ENCODE peak calls at places on chromosomes 12 and 14, in eight cellular contexts. K, F, Z, Y, H, L, M and R are unnamed samples.

GRCh38 chr12:31951008-31951407 is 8.2 kb upstream of the RESF1 start:
- DNase-seq in F (no peak), K (no peak), Z (no peak), H (no peak), M (no peak), Y (no peak), L (no peak), R (no peak)

GRCh38 chr12:118035194-118036041 is 18.9 kb downstream of the RFC5 start:
- DNase-seq in Y (peak), F (no peak), Z (peak), K (peak), M (peak), L (no peak), H (peak), R (no peak)

GRCh38 chr12:72282721-72283120 is 10.6 kb downstream of the TRHDE start:
- DNase-seq in H (no peak), F (no peak), Y (no peak), M (no peak), K (peak), L (no peak), Z (no peak), R (peak)

GRCh38 chr14:105021656-105022275 is 883 bp upstream of the CDCA4 start:
- DNase-seq in Z (peak), M (no peak), H (no peak), F (peak), Y (peak), K (no peak), L (peak), R (peak)

GRCh38 chr14:21476526-21476924 is 234 bp downstream of the RAB2B start:
- DNase-seq in L (peak), F (peak), H (peak), K (no peak), M (no peak), Z (no peak), Y (peak), R (no peak)

GRCh38 chr14:36604757-36605505 is 22.5 kb upstream of the NKX2-8 start:
- DNase-seq in H (peak), K (peak), F (peak), Y (peak), L (no peak), M (no peak), Z (peak), R (peak)

GRCh38 chr14:22505309-22505708 is 83.7 kb downstream of the DAD1 start:
- DNase-seq in Y (no peak), L (no peak), K (no peak), F (no peak), H (no peak), Z (no peak), M (no peak), R (no peak)

GRCh38 chr14:20429801-20430669 is 5.9 kb downstream of the KLHL33 start:
- DNase-seq in L (no peak), M (no peak), K (no peak), F (no peak), H (no peak), Z (no peak), Y (no peak), R (no peak)

GRCh38 chr14:49767473-49768300 is at the start of gene KLHDC2:
- DNase-seq in K (peak), M (peak), Z (peak), L (peak), F (peak), Y (peak), H (peak), R (peak)

GRCh38 chr14:96187216-96188050 is 17.2 kb upstream of the BDKRB2 start:
- DNase-seq in M (no peak), Y (no peak), F (no peak), K (no peak), H (no peak), Z (no peak), L (no peak), R (no peak)

GRCh38 chr12:131067993-131068942 is 114.6 kb downstream of the ADGRD1 start:
- DNase-seq in H (no peak), F (no peak), L (no peak), Z (no peak), Y (no peak), K (no peak), M (no peak), R (no peak)

GRCh38 chr12:99435095-99435791 is 212.3 kb upstream of the GARIN6 start:
- DNase-seq in F (no peak), Z (no peak), K (no peak), H (no peak), Y (no peak), M (no peak), L (no peak), R (no peak)

GRCh38 chr12:56487448-56488040 is 417 bp downstream of the GLS2 start:
- DNase-seq in L (peak), F (peak), K (no peak), Y (peak), M (peak), Z (peak), H (no peak), R (no peak)

GRCh38 chr14:69770559-69770958 is 3.6 kb downstream of the SRSF5 start:
- DNase-seq in Y (no peak), K (no peak), H (no peak), F (no peak), L (no peak), M (no peak), Z (no peak), R (no peak)

GRCh38 chr14:96978525-96979272 is 181.5 kb downstream of the VRK1 start:
- DNase-seq in H (no peak), Y (no peak), Z (no peak), F (no peak), L (no peak), K (no peak), M (no peak), R (no peak)

GRCh38 chr14:104563191-104563741 is 16.3 kb upstream of the C14orf180 start:
- DNase-seq in H (no peak), F (no peak), Z (no peak), Y (no peak), K (no peak), M (no peak), L (no peak), R (no peak)

GRCh38 chr14:63178912-63179311 is 25.3 kb upstream of the RHOJ start:
- DNase-seq in Z (no peak), H (no peak), L (no peak), F (no peak), M (no peak), Y (no peak), K (peak), R (peak)

GRCh38 chr12:95766356-95767019 is 24.1 kb downstream of the NTN4 start:
- DNase-seq in M (no peak), H (no peak), L (no peak), K (no peak), F (no peak), Y (no peak), Z (no peak), R (no peak)

GRCh38 chr14:36553650-36554260 is 28.7 kb downstream of the NKX2-8 start:
- DNase-seq in Z (peak), K (peak), L (no peak), H (peak), Y (peak), F (peak), M (no peak), R (no peak)

GRCh38 chr14:62682208-62682607 is 363.1 kb downstream of the KCNH5 start:
- DNase-seq in H (no peak), Y (no peak), F (no peak), K (no peak), Z (no peak), L (no peak), M (no peak), R (no peak)

GRCh38 chr12:110289711-110290078 is 8.6 kb downstream of the ATP2A2 start:
- DNase-seq in F (no peak), Y (no peak), L (no peak), K (no peak), H (no peak), M (no peak), Z (no peak), R (no peak)

GRCh38 chr12:91094036-91094660 is 17.1 kb downstream of the LUM start:
- DNase-seq in K (no peak), Y (no peak), Z (peak), M (no peak), H (no peak), F (no peak), L (no peak), R (no peak)

GRCh38 chr12:117486840-117487659 is 125.6 kb upstream of the NOS1 start:
- DNase-seq in M (no peak), H (no peak), K (peak), Z (no peak), L (peak), Y (peak), F (peak), R (peak)

GRCh38 chr12:131850856-131851559 is 22.8 kb downstream of the MMP17 start:
- DNase-seq in M (peak), K (no peak), Y (peak), Z (no peak), F (peak), L (no peak), H (no peak), R (no peak)

GRCh38 chr12:121803861-121804416 is at the start of gene SETD1B:
- DNase-seq in Y (peak), L (peak), M (peak), Z (peak), K (no peak), H (no peak), F (peak), R (peak)

GRCh38 chr14:50432131-50432530 is 35.5 kb upstream of the CDKL1 start:
- DNase-seq in K (no peak), M (no peak), H (no peak), L (no peak), F (no peak), Y (no peak), Z (no peak), R (no peak)

GRCh38 chr14:37669242-37669641 is 73.8 kb downstream of the TTC6 start:
- DNase-seq in Z (no peak), K (no peak), F (no peak), H (no peak), Y (no peak), M (no peak), L (no peak), R (no peak)

GRCh38 chr12:121590476-121591143 is 9.8 kb upstream of the KDM2B start:
- DNase-seq in Y (no peak), H (no peak), L (peak), M (peak), K (no peak), Z (peak), F (no peak), R (no peak)

GRCh38 chr12:52349196-52349595 is 18.1 kb downstream of the KRT85 start:
- DNase-seq in M (no peak), Y (no peak), K (no peak), F (no peak), Z (no peak), L (no peak), H (no peak), R (no peak)

GRCh38 chr12:4290011-4290790 is 16.6 kb downstream of the CCND2 start:
- DNase-seq in F (no peak), Z (no peak), L (no peak), M (no peak), K (no peak), H (no peak), Y (no peak), R (no peak)

GRCh38 chr12:14167005-14167628 is 185.7 kb upstream of the GRIN2B start:
- DNase-seq in K (peak), F (peak), Z (peak), L (no peak), M (no peak), Y (peak), H (peak), R (peak)